ENCODE peak calls at places on chromosomes 3 and 15, in seven cellular contexts. E is PC-3; X is small intestine; V is heart left ventricle; H is CD4-positive, alpha-beta memory T cell; Q is CD8-positive, alpha-beta T cell; I is body of pancreas. B is an unnamed sample. For H3K9me3, the result is how much of the 10 kb centered on the place peaks cover.

GRCh38 chr15:80042568-80042967 is 16.9 kb upstream of the ZFAND6 start:
- DNase-seq in E (no peak), X (no peak), V (no peak), H (no peak), Q (no peak), I (no peak), B (no peak)

GRCh38 chr3:129121792-129122696 is at the start of gene RAB43:
- DNase-seq in E (peak), X (peak), V (peak), H (peak), Q (peak), I (peak), B (peak)

GRCh38 chr3:95715137-95715536 is 1099.3 kb upstream of the EPHA6 start:
- DNase-seq in E (no peak), X (no peak), V (no peak), H (no peak), Q (no peak), I (no peak), B (no peak)

GRCh38 chr3:9916346-9916733 is 558 bp upstream of the IL17RC start:
- DNase-seq in E (peak), X (no peak), V (no peak), H (no peak), Q (no peak), I (peak), B (no peak)

GRCh38 chr15:74330861-74331408 is 36.5 kb downstream of the CYP11A1 start:
- DNase-seq in E (no peak), X (no peak), V (peak), H (no peak), Q (no peak), I (no peak), B (no peak)

GRCh38 chr3:4531478-4532025 is 38.4 kb downstream of the ITPR1 start:
- DNase-seq in E (peak), X (peak), V (no peak), H (no peak), Q (no peak), I (peak), B (no peak)

GRCh38 chr15:36356978-36357582 is 222.3 kb upstream of the CDIN1 start:
- DNase-seq in E (no peak), X (no peak), V (no peak), H (no peak), Q (no peak), I (no peak), B (peak)

GRCh38 chr15:101492752-101493692 is 3.5 kb upstream of the PCSK6 start:
- DNase-seq in E (no peak), X (no peak), V (no peak), H (no peak), Q (no peak), I (no peak), B (no peak)

GRCh38 chr3:150885535-150885934 is 19.7 kb downstream of the MINDY4B start:
- DNase-seq in E (no peak), X (no peak), V (no peak), H (no peak), Q (no peak), I (no peak), B (no peak)

GRCh38 chr3:125098929-125099328 is 43.1 kb upstream of the HEG1 start:
- DNase-seq in E (no peak), X (no peak), V (no peak), H (no peak), Q (no peak), I (no peak), B (no peak)

GRCh38 chr15:29090617-29091466 is 178.8 kb downstream of the NSMCE3 start:
- DNase-seq in E (peak), X (no peak), V (no peak), H (peak), Q (peak), I (no peak), B (no peak)

GRCh38 chr3:159787191-159787590 is 201.4 kb upstream of the IL12A start:
- DNase-seq in E (peak), X (peak), V (no peak), H (no peak), Q (no peak), I (no peak), B (no peak)

GRCh38 chr15:39285663-39286062 is 295.2 kb upstream of the THBS1 start:
- DNase-seq in E (no peak), X (no peak), V (no peak), H (no peak), Q (no peak), I (no peak), B (no peak)

GRCh38 chr15:74264081-74264501 is 28.0 kb downstream of the CCDC33 start:
- DNase-seq in E (no peak), X (no peak), V (no peak), H (no peak), Q (no peak), I (no peak), B (no peak)

GRCh38 chr15:101332061-101332467 is 37.0 kb upstream of the SNRPA1 start:
- DNase-seq in E (no peak), X (peak), V (no peak), H (no peak), Q (no peak), I (no peak), B (no peak)

GRCh38 chr15:58447244-58448010 is 15.6 kb downstream of the LIPC start:
- DNase-seq in E (peak), X (peak), V (no peak), H (no peak), Q (no peak), I (peak), B (no peak)

GRCh38 chr3:38990621-38991020 is 61.1 kb downstream of the SCN11A start:
- DNase-seq in E (no peak), X (no peak), V (no peak), H (no peak), Q (no peak), I (no peak), B (no peak)

GRCh38 chr3:127164615-127165014 is 28.3 kb upstream of the PRR23E start:
- DNase-seq in E (no peak), X (no peak), V (no peak), H (no peak), Q (no peak), I (no peak), B (no peak)

GRCh38 chr3:157051625-157052024 is 108.3 kb downstream of the CCNL1 start:
- DNase-seq in E (no peak), X (no peak), V (no peak), H (no peak), Q (no peak), I (no peak), B (no peak)

GRCh38 chr3:55492976-55493375 is 5.9 kb upstream of the WNT5A start:
- DNase-seq in E (no peak), X (no peak), V (no peak), H (no peak), Q (no peak), I (no peak), B (no peak)

GRCh38 chr3:129119365-129120100 is 2.1 kb downstream of the RAB43 start:
- DNase-seq in E (peak), X (peak), V (no peak), H (peak), Q (no peak), I (peak), B (no peak)

GRCh38 chr3:136186330-136186729 is 9.8 kb downstream of the MSL2 start:
- DNase-seq in E (peak), X (peak), V (no peak), H (no peak), Q (no peak), I (peak), B (no peak)

GRCh38 chr3:184234224-184234623 is 4.8 kb downstream of the VWA5B2 start:
- DNase-seq in E (peak), X (no peak), V (peak), H (no peak), Q (no peak), I (peak), B (peak)

GRCh38 chr15:85993116-85993515 is 86.6 kb upstream of the AGBL1 start:
- DNase-seq in E (no peak), X (no peak), V (no peak), H (no peak), Q (no peak), I (no peak), B (no peak)

GRCh38 chr3:11711826-11712225 is 68.1 kb upstream of the VGLL4 start:
- DNase-seq in E (no peak), X (no peak), V (no peak), H (no peak), Q (no peak), I (no peak), B (no peak)

GRCh38 chr3:52441772-52442332 is 3.1 kb downstream of the SEMA3G start:
- DNase-seq in E (no peak), X (no peak), V (no peak), H (no peak), Q (no peak), I (no peak), B (no peak)

GRCh38 chr15:62799919-62800318 is 242.6 kb upstream of the TPM1 start:
- DNase-seq in E (no peak), X (no peak), V (peak), H (no peak), Q (no peak), I (no peak), B (no peak)

GRCh38 chr3:24709921-24710320 is 215.3 kb upstream of the THRB start:
- DNase-seq in E (no peak), X (no peak), V (peak), H (no peak), Q (no peak), I (no peak), B (no peak)

GRCh38 chr3:155382396-155383042 is 89.0 kb upstream of the STRIT1 start:
- DNase-seq in E (peak), X (peak), V (peak), H (no peak), Q (no peak), I (peak), B (peak)

GRCh38 chr15:31238369-31238768 is 88.3 kb upstream of the KLF13 start:
- DNase-seq in E (no peak), X (no peak), V (no peak), H (no peak), Q (no peak), I (no peak), B (no peak)

GRCh38 chr15:31236184-31237041 is 90.2 kb upstream of the KLF13 start:
- DNase-seq in E (peak), X (peak), V (peak), H (no peak), Q (no peak), I (peak), B (peak)

GRCh38 chr15:31237042-31237324 is 89.7 kb upstream of the KLF13 start:
- DNase-seq in E (no peak), X (no peak), V (no peak), H (no peak), Q (no peak), I (no peak), B (no peak)

GRCh38 chr15:31234815-31235214 is 91.8 kb upstream of the KLF13 start:
- DNase-seq in E (no peak), X (no peak), V (no peak), H (no peak), Q (no peak), I (no peak), B (no peak)

GRCh38 chr15:31235298-31236183 is 91.1 kb upstream of the KLF13 start:
- DNase-seq in E (no peak), X (peak), V (peak), H (no peak), Q (no peak), I (peak), B (peak)
- H3K4me3 ChIP-seq in E (no peak), X (no peak), V (no peak), H (no peak), Q (no peak), I (no peak), B (no peak)

GRCh38 chr15:25095179-25095578 is 140.4 kb downstream of the SNRPN start:
- DNase-seq in E (no peak), X (no peak), V (no peak), H (no peak), Q (no peak), I (no peak), B (no peak)
- H3K9me3 ChIP-seq in E (under half), X (under half), V (half or more), H (under half), Q (under half), I (under half), B (under half)

DNA sequence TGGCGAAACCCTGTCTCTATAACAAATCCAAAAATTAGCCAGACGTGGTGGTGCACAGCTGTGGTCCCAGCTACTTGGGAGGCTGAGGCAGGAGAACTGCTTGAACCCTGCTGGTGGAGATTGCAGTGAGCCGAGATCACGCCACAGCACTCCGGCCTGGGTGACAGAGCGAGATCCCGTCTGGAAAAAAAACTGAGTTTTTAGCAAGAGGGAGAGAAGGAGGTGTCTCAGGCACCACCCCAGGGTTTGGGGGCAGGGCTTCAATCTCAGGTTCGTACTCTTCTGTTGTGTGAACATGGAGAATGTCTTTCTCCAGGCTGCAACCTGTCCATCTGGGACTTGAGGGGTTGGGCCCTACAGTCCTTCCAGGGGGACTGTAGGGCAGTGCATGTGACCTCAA is 2.7 kb downstream of the CHRNA3 start:
- DNase-seq in E (no peak), X (no peak), V (no peak), H (no peak), Q (no peak), I (no peak), B (no peak)
- H3K4me3 ChIP-seq in E (no peak), X (no peak), V (no peak), H (no peak), Q (no peak), I (no peak), B (no peak)

GRCh38 chr15:59539799-59540198 is 71.8 kb upstream of the GCNT3 start:
- DNase-seq in E (peak), X (peak), V (no peak), H (no peak), Q (no peak), I (no peak), B (no peak)

GRCh38 chr15:59540654-59541053 is 70.9 kb upstream of the GCNT3 start:
- DNase-seq in E (no peak), X (peak), V (no peak), H (no peak), Q (no peak), I (no peak), B (no peak)

GRCh38 chr15:59537384-59537783 is 74.2 kb upstream of the GCNT3 start:
- DNase-seq in E (no peak), X (no peak), V (no peak), H (no peak), Q (no peak), I (no peak), B (no peak)

GRCh38 chr15:59536553-59536952 is 75.0 kb upstream of the GCNT3 start:
- DNase-seq in E (no peak), X (no peak), V (no peak), H (no peak), Q (no peak), I (no peak), B (no peak)

DNA sequence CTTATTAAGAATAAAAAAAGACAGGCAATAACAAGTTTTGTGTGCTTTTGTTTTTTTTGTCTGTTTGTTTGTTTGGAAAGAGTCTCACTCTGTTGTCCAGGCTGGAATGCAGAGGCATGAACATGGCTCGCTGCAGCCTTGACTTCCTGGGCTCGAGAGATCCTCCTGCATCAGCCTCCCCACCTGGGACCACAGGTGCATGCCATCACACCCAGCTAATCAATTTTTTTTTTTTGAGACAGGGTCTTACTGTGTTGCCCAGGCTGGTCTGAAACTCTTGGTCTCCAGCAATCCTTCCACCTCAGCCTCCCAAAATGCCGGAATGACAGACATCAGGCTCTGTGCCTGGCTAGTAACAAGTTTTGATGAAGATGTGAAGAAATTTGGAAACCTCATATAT is 73.1 kb upstream of the GCNT3 start:
- DNase-seq in E (no peak), X (no peak), V (no peak), H (no peak), Q (no peak), I (no peak), B (no peak)
- H3K9me3 ChIP-seq in E (under half), X (under half), V (under half), H (under half), Q (under half), I (under half), B (under half)